ENCODE peak calls at places on chromosomes 6 and 20, in four cellular contexts. V is effector CD4-positive, alpha-beta T cell; U is stimulated activated CD8-positive, alpha-beta memory T cell treated with anti-CD3 and anti-CD28 coated beads, Interleukin-2, amount 100 ng/mL, for 1 hour; P is activated T-cell treated with anti-CD3 and anti-CD28 coated beads, Interleukin-2, amount 50 U/mL, for 1 hour. I is an unnamed sample.

GRCh38 chr6:170107606-170108222 is 183.2 kb downstream of the DLL1 start:
- DNase-seq in V (no peak), P (no peak), U (no peak), I (no peak)

GRCh38 chr20:22533823-22534751 is 50.3 kb downstream of the FOXA2 start:
- DNase-seq in V (no peak), U (no peak), P (no peak), I (no peak)

GRCh38 chr6:84390334-84390733 is 162.9 kb upstream of the CEP162 start:
- DNase-seq in U (no peak), V (no peak), P (no peak), I (no peak)

GRCh38 chr20:21372016-21372415 is 25.3 kb downstream of the NKX2-4 start:
- DNase-seq in P (no peak), U (no peak), V (no peak), I (no peak)

GRCh38 chr20:32072168-32072721 is 20.2 kb downstream of the HCK start:
- DNase-seq in P (no peak), U (no peak), V (no peak), I (no peak)

GRCh38 chr6:170026272-170027110 is 264.4 kb downstream of the DLL1 start:
- DNase-seq in U (no peak), P (peak), V (no peak), I (no peak)

GRCh38 chr6:17470953-17471335 is 77.5 kb downstream of the CAP2 start:
- DNase-seq in V (no peak), P (no peak), U (no peak), I (no peak)

GRCh38 chr20:14657231-14657630 is 319.8 kb upstream of the FLRT3 start:
- DNase-seq in U (no peak), V (no peak), P (no peak), I (no peak)

GRCh38 chr6:35181313-35181932 is 32.3 kb upstream of the SCUBE3 start:
- DNase-seq in U (no peak), V (no peak), P (no peak), I (no peak)

GRCh38 chr6:73985891-73986290 is 289.9 kb downstream of the CD109 start:
- DNase-seq in U (no peak), V (no peak), P (no peak), I (no peak)

GRCh38 chr20:59958123-59958522 is at the start of gene CDH26:
- DNase-seq in U (no peak), V (no peak), P (no peak), I (no peak)

I was measured in activated CD4-positive, CD25-positive, alpha-beta regulatory T cell.